ENCODE peak calls at places on chromosome 11, in seven cellular contexts. Z is suprapubic skin, R is neural progenitor cell, X is left ventricle myocardium inferior, E is mammary epithelial cell, G is heart left ventricle, W is vagina. M is an unnamed sample.

GRCh38 chr11:104771782-104772181 is 126.5 kb downstream of the CASP12 start:
- DNase-seq in Z (no peak), R (no peak), X (no peak), E (peak; percentile 51), G (no peak), W (no peak), M (peak; percentile 56)

GRCh38 chr11:68396526-68396925 is 64.0 kb upstream of the PPP6R3 start:
- DNase-seq in Z (no peak), R (no peak), X (no peak), E (no peak), G (no peak), W (no peak), M (no peak)

GRCh38 chr11:117097567-117098268 is 510 bp downstream of the SIK3 start:
- DNase-seq in Z (peak; percentile 83), R (peak; percentile 68), X (peak; percentile 42), E (no peak), G (peak; percentile 62), W (no peak), M (no peak)

GRCh38 chr11:36258730-36259360 is 30.4 kb downstream of the COMMD9 start:
- DNase-seq in Z (no peak), R (peak; percentile 84), X (peak; percentile 32), E (peak; percentile 35), G (peak; percentile 47), W (no peak), M (peak; percentile 57)

GRCh38 chr11:121240650-121241299 is 51.8 kb upstream of the SC5D start:
- DNase-seq in Z (no peak), R (no peak), X (no peak), E (no peak), G (no peak), W (no peak), M (no peak)

GRCh38 chr11:21659961-21660360 is 532.9 kb upstream of the ANO5 start:
- DNase-seq in Z (no peak), R (no peak), X (no peak), E (no peak), G (no peak), W (no peak), M (no peak)

GRCh38 chr11:44066732-44067131 is 662 bp downstream of the ACCS start:
- DNase-seq in Z (no peak), R (no peak), X (no peak), E (peak; percentile 73), G (no peak), W (no peak), M (peak; percentile 49)

GRCh38 chr11:24324211-24324610 is 172.6 kb upstream of the LUZP2 start:
- DNase-seq in Z (no peak), R (no peak), X (no peak), E (no peak), G (no peak), W (no peak), M (peak; percentile 9)

GRCh38 chr11:81219661-81220060 is 1514.0 kb downstream of the FAM181B start:
- DNase-seq in Z (no peak), R (no peak), X (no peak), E (no peak), G (no peak), W (no peak), M (no peak)

DNA sequence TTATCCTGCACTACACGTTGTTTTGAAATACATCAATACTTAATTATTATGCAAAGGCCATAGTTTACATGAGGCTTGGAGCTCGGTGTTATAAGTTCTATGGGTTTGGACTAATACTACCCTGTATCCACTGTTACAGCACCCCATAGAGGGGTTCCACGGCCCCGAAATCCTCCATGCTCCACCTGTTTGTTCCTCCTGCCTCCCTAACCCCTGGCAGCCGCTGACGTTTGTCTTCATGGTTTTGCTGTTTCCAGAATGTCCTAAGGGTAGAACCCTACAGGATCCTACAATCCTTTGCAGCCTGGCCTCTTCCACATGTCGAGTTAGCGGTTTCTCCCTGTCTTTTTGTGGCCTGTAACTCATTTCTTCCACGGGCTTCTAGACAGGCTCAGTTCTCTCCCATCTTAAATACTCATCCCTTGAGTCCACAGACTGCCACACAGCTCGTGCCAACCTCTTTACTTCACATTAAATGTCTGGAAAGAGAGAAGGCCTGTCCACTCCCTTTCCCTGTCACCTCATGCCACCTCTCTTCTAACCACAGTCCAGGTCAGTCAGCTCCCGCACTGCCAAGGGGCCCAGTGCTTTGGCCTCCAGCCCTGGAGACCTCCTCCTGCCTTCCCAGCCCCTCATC is 42.4 kb upstream of the TH start:
- DNase-seq in Z (no peak), R (no peak), X (peak; percentile 5), E (no peak), G (no peak), W (no peak), M (no peak)
- TF ChIP-seq CTCF in Z (no peak), R (no peak), X (no peak), E (no peak), G (no peak), W (no peak), M (no peak)

GRCh38 chr11:69961738-69962137 is 116.4 kb upstream of the ANO1 start:
- DNase-seq in Z (no peak), R (no peak), X (no peak), E (no peak), G (no peak), W (no peak), M (no peak)
- H3K27ac ChIP-seq in Z (no peak overlapping the region), R (no peak overlapping the region), X (no peak overlapping the region), E (no peak overlapping the region), G (no peak overlapping the region), W (no peak overlapping the region), M (no peak overlapping the region)

GRCh38 chr11:66143264-66143566 is 73.1 kb downstream of the PACS1 start:
- DNase-seq in Z (no peak), R (no peak), X (no peak), E (no peak), G (no peak), W (no peak), M (no peak)
- H3K4me1 ChIP-seq in Z (no peaks in the 10 kb centered on the region), R (peaks cover 5% of the 10 kb centered on the region), X (peaks cover 24% of the 10 kb centered on the region), E (peaks cover 16% of the 10 kb centered on the region), G (peaks cover 15% of the 10 kb centered on the region), W (no peaks in the 10 kb centered on the region), M (peaks cover 7% of the 10 kb centered on the region)

GRCh38 chr11:20154381-20154780 is 5.9 kb downstream of the DBX1 start:
- DNase-seq in Z (no peak), R (no peak), X (no peak), E (no peak), G (no peak), W (no peak), M (peak; percentile 26)
- TF ChIP-seq CTCF in Z (no peak), R (no peak), X (no peak), E (peak; percentile 7), G (no peak), W (no peak), M (no peak)

GRCh38 chr11:114167355-114168085 is 108.0 kb downstream of the ZBTB16 start:
- DNase-seq in Z (no peak), R (no peak), X (no peak), E (no peak), G (no peak), W (no peak), M (no peak)
- H3K27ac ChIP-seq in Z (peak overlapping the region; percentile 100), R (no peak overlapping the region), X (peak overlapping the region; percentile 100), E (no peak overlapping the region), G (peak overlapping the region; percentile 93), W (peak overlapping the region; percentile 95), M (peak overlapping the region; percentile 30)

GRCh38 chr11:122779047-122779629 is 59.2 kb upstream of the CRTAM start:
- DNase-seq in Z (no peak), R (no peak), X (no peak), E (no peak), G (no peak), W (no peak), M (no peak)
- H3K4me1 ChIP-seq in Z (peaks cover 12% of the 10 kb centered on the region), R (no peaks in the 10 kb centered on the region), X (peaks cover 42% of the 10 kb centered on the region), E (peaks cover 8% of the 10 kb centered on the region), G (peaks cover 29% of the 10 kb centered on the region), W (peaks cover 18% of the 10 kb centered on the region), M (peaks cover 13% of the 10 kb centered on the region)

GRCh38 chr11:27339940-27340339 is 23.1 kb downstream of the CCDC34 start:
- DNase-seq in Z (no peak), R (no peak), X (no peak), E (no peak), G (peak; percentile 18), W (no peak), M (no peak)
- TF ChIP-seq CTCF in Z (no peak), R (no peak), X (no peak), E (no peak), G (no peak), W (no peak), M (no peak)

DNA sequence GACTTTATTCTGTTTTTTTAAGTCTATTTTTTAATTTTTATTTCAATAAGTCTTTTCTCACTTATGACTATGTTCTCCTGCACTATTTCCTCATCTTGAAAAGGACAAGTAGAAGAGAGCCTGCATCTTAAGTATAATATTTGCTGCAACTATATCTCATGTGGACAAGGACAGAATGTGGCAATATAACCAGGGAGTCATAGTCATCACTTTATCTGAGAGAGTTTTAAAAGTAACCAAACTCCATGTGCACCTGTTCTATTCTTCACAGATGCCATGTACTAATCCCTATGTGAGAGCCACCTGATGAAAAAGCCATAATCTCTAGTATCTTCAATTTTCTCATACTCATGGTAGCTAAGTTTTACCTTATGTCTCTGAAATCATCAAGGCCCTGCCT is 104.2 kb upstream of the SOX6 start:
- DNase-seq in Z (no peak), R (no peak), X (no peak), E (no peak), G (no peak), W (no peak), M (no peak)
- H3K27ac ChIP-seq in Z (no peak overlapping the region), R (no peak overlapping the region), X (no peak overlapping the region), E (no peak overlapping the region), G (no peak overlapping the region), W (no peak overlapping the region), M (no peak overlapping the region)

GRCh38 chr11:75334976-75335375 is 16.5 kb downstream of the ARRB1 start:
- DNase-seq in Z (no peak), R (peak; percentile 41), X (no peak), E (no peak), G (no peak), W (no peak), M (no peak)
- H3K4me1 ChIP-seq in Z (peaks cover 74% of the 10 kb centered on the region), R (peaks cover 21% of the 10 kb centered on the region), X (peaks cover 76% of the 10 kb centered on the region), E (peaks cover 17% of the 10 kb centered on the region), G (peaks cover 52% of the 10 kb centered on the region), W (peaks cover 79% of the 10 kb centered on the region), M (peaks cover 3% of the 10 kb centered on the region)

M was measured in foreskin keratinocyte.